ENCODE peak calls at places on chromosomes 4 and X, in ten cellular contexts. H is CD8-positive, alpha-beta T cell; Y is AG04450; R is mesenchymal stem cell; P is PC-3; B is endothelial cell of umbilical vein; K is aorta; S is keratinocyte; Z is mammary epithelial cell; C is gastrocnemius medialis. O is an unnamed sample.
A peak's percentile ranks its signal among the peaks of the same experiment; 100 is the strongest.

GRCh38 chrX:111444881-111445280 is 32.9 kb upstream of the DCX start:
- DNase-seq in H (no peak), Y (no peak), R (no peak), P (no peak), B (no peak), K (no peak), S (no peak), Z (no peak), C (no peak), O (no peak)

GRCh38 chr4:186227744-186228513 is 622 bp downstream of the KLKB1 start:
- DNase-seq in H (no peak), Y (no peak), R (no peak), P (no peak), B (no peak), K (no peak), S (no peak), Z (no peak), C (no peak), O (no peak)

GRCh38 chrX:40877869-40878268 is 142.5 kb upstream of the MED14 start:
- DNase-seq in H (no peak), Y (no peak), R (peak; percentile 24), P (peak; percentile 61), B (peak; percentile 60), K (no peak), S (no peak), Z (peak; percentile 9), C (no peak), O (no peak)

GRCh38 chr4:173057442-173057841 is 111.2 kb upstream of the GALNT7 start:
- DNase-seq in H (no peak), Y (no peak), R (peak; percentile 37), P (peak; percentile 37), B (peak; percentile 55), K (no peak), S (no peak), Z (no peak), C (no peak), O (no peak)

GRCh38 chr4:147117400-147117799 is 171.7 kb upstream of the TTC29 start:
- DNase-seq in H (no peak), Y (no peak), R (peak; percentile 17), P (no peak), B (no peak), K (no peak), S (no peak), Z (no peak), C (no peak), O (peak; percentile 18)

GRCh38 chrX:150573702-150574101 is 5.3 kb downstream of the MTM1 start:
- DNase-seq in H (no peak), Y (no peak), R (no peak), P (no peak), B (no peak), K (no peak), S (no peak), Z (no peak), C (no peak), O (no peak)

GRCh38 chr4:157810137-157810774 is 362.6 kb downstream of the GASK1B start:
- DNase-seq in H (no peak), Y (no peak), R (no peak), P (no peak), B (peak; percentile 2), K (no peak), S (no peak), Z (peak; percentile 46), C (no peak), O (no peak)

GRCh38 chr4:152398060-152398459 is 137.8 kb downstream of the FBXW7 start:
- DNase-seq in H (no peak), Y (no peak), R (peak; percentile 42), P (peak; percentile 48), B (no peak), K (no peak), S (no peak), Z (no peak), C (no peak), O (no peak)

GRCh38 chr4:173135241-173135847 is 33.3 kb upstream of the GALNT7 start:
- DNase-seq in H (no peak), Y (no peak), R (peak; percentile 70), P (no peak), B (no peak), K (no peak), S (no peak), Z (peak; percentile 34), C (no peak), O (no peak)

GRCh38 chr4:73776363-73776762 is 36.0 kb downstream of the CXCL8 start:
- DNase-seq in H (no peak), Y (peak; percentile 63), R (peak; percentile 51), P (peak; percentile 48), B (peak; percentile 97), K (no peak), S (no peak), Z (peak; percentile 77), C (peak; percentile 56), O (no peak)

GRCh38 chr4:65943076-65943475 is 272.8 kb upstream of the EPHA5 start:
- DNase-seq in H (no peak), Y (no peak), R (peak; percentile 71), P (peak; percentile 96), B (peak; percentile 56), K (no peak), S (peak; percentile 0), Z (peak; percentile 8), C (no peak), O (no peak)

GRCh38 chrX:74423289-74423985 is 2.1 kb downstream of the SLC16A2 start:
- DNase-seq in H (no peak), Y (no peak), R (no peak), P (no peak), B (no peak), K (no peak), S (no peak), Z (no peak), C (no peak), O (no peak)

GRCh38 chrX:150326843-150327242 is 36.3 kb upstream of the MAMLD1 start:
- DNase-seq in H (no peak), Y (no peak), R (peak; percentile 10), P (no peak), B (peak; percentile 1), K (no peak), S (no peak), Z (no peak), C (no peak), O (no peak)

GRCh38 chrX:111168314-111168713 is 72.3 kb downstream of the PAK3 start:
- DNase-seq in H (no peak), Y (no peak), R (peak; percentile 24), P (peak; percentile 10), B (no peak), K (no peak), S (no peak), Z (peak; percentile 12), C (no peak), O (no peak)

GRCh38 chr4:23333946-23334878 is 555.6 kb downstream of the PPARGC1A start:
- DNase-seq in H (peak; percentile 44), Y (peak; percentile 11), R (peak; percentile 90), P (peak; percentile 77), B (no peak), K (no peak), S (peak; percentile 75), Z (peak; percentile 75), C (no peak), O (peak; percentile 7)

GRCh38 chr4:125266901-125267601 is 47.7 kb upstream of the FAT4 start:
- DNase-seq in H (no peak), Y (peak; percentile 23), R (peak; percentile 85), P (peak; percentile 60), B (no peak), K (no peak), S (peak; percentile 48), Z (peak; percentile 96), C (no peak), O (no peak)

GRCh38 chr4:1403177-1403583 is 3.1 kb downstream of the NKX1-1 start:
- DNase-seq in H (no peak), Y (no peak), R (no peak), P (no peak), B (no peak), K (peak; percentile 34), S (no peak), Z (no peak), C (no peak), O (no peak)
- H3K9me3 ChIP-seq in H (no peaks in the 10 kb centered on the region), Y (peaks cover 19% of the 10 kb centered on the region), R (peaks cover 5% of the 10 kb centered on the region), P (no peaks in the 10 kb centered on the region), B (peaks cover 2% of the 10 kb centered on the region), K (no peaks in the 10 kb centered on the region), S (peaks cover 4% of the 10 kb centered on the region), Z (peaks cover 7% of the 10 kb centered on the region), C (no peaks in the 10 kb centered on the region), O (no peaks in the 10 kb centered on the region)

DNA sequence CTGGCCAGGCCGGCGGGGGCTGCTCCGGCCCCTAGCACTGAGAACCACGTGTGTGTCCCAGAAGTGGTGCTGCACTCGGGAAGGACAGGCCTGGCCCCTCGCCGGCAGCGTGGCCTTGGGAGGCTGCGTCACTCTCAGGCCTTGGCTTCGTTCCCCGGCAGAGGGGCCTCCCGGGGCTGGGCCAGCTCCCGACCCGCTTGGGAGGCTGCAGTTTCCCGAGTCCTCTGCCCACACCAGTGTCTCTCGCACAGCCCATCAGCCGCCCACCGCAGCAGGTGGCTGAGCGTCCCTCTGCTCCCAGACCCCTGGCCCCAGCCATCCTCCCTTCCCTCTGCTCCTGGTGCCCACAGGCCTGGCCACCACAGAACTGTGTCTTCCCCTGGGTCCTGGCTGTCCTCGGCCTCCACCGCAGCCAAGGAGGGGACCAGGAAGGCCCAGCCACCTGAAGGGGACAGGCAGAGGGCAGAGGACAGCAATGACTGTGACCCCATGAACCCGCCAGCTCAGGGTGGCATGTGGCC is 10.9 kb upstream of the CPLX1 start:
- DNase-seq in H (no peak), Y (no peak), R (no peak), P (no peak), B (no peak), K (peak; percentile 40), S (no peak), Z (no peak), C (no peak), O (no peak)
- H3K9me3 ChIP-seq in H (peaks cover 8% of the 10 kb centered on the region), Y (peaks cover 43% of the 10 kb centered on the region), R (peaks cover 17% of the 10 kb centered on the region), P (peaks cover 6% of the 10 kb centered on the region), B (no peaks in the 10 kb centered on the region), K (peaks cover 4% of the 10 kb centered on the region), S (no peaks in the 10 kb centered on the region), Z (peaks cover 7% of the 10 kb centered on the region), C (peaks cover 10% of the 10 kb centered on the region), O (peaks cover 31% of the 10 kb centered on the region)

DNA sequence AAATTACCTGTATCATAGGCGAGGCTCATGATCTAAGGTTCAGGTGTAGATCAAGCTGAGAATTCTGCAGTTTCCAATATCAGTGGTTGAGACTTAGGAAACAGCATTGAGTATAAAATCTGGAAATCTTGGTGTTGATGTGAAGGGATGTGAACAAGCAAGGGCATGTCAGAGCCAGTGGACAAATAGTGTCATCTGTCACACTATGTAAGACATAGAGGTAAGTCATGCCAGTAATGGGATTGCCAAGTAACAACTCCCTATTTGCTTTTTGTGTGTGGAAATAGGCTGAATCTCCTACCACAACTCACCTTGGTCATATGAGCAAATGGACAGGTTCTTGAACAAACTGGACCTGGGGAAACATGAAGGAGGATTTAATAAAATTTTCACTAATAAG is 334.5 kb upstream of the EMCN start:
- DNase-seq in H (no peak), Y (no peak), R (no peak), P (no peak), B (no peak), K (no peak), S (no peak), Z (no peak), C (no peak), O (no peak)
- H3K9me3 ChIP-seq in H (no peaks in the 10 kb centered on the region), Y (no peaks in the 10 kb centered on the region), R (no peaks in the 10 kb centered on the region), P (no peaks in the 10 kb centered on the region), B (no peaks in the 10 kb centered on the region), K (no peaks in the 10 kb centered on the region), S (no peaks in the 10 kb centered on the region), Z (no peaks in the 10 kb centered on the region), C (no peaks in the 10 kb centered on the region), O (no peaks in the 10 kb centered on the region)

DNA sequence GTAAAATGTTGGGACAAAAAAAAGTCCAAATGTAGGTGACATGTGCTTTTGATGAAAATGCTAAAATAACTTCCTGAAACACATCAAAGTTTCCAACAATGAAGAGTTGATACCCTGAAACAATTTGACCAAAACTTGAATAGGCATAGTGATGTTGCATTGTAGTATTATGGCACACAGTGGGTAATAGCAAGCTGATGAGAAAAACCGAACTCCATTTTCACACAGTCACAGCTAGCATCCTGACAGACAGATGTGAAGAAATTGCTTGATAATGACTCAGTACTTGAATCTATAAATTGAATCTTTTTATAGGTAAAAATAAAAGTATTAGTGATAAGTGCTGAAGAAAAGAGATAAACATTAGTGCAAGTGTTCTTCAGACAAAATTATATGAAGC is 122.5 kb downstream of the ELOVL6 start:
- DNase-seq in H (no peak), Y (no peak), R (no peak), P (no peak), B (no peak), K (no peak), S (no peak), Z (no peak), C (no peak), O (no peak)
- H3K9me3 ChIP-seq in H (no peaks in the 10 kb centered on the region), Y (no peaks in the 10 kb centered on the region), R (no peaks in the 10 kb centered on the region), P (no peaks in the 10 kb centered on the region), B (no peaks in the 10 kb centered on the region), K (no peaks in the 10 kb centered on the region), S (no peaks in the 10 kb centered on the region), Z (no peaks in the 10 kb centered on the region), C (no peaks in the 10 kb centered on the region), O (no peaks in the 10 kb centered on the region)